ENCODE peak calls at places on chromosome 20, in ten cellular contexts. X is CD4-positive, alpha-beta memory T cell; S is lower lobe of right lung; P is HCT116; A is cardiac muscle cell; E is stomach; K is right cardiac atrium; W is heart left ventricle; O is aorta; D is SJSA1. T is an unnamed sample. For H3K4me1, the result is how much of the 10 kb centered on the place peaks cover.

GRCh38 chr20:60214901-60215522 is 256.8 kb downstream of the CDH26 start:
- DNase-seq in X (no peak), S (no peak), P (no peak), A (no peak), E (no peak), K (no peak), W (no peak), O (no peak), D (no peak), T (no peak)

GRCh38 chr20:18197382-18198070 is 59.9 kb downstream of the KAT14 start:
- DNase-seq in X (no peak), S (no peak), P (peak), A (no peak), E (no peak), K (no peak), W (no peak), O (no peak), D (no peak), T (no peak)

GRCh38 chr20:59178983-59179595 is 15.5 kb downstream of the ZNF831 start:
- DNase-seq in X (no peak), S (no peak), P (no peak), A (no peak), E (no peak), K (no peak), W (no peak), O (no peak), D (no peak), T (peak)

GRCh38 chr20:43255877-43256276 is 66.2 kb upstream of the PTPRT start:
- DNase-seq in X (no peak), S (no peak), P (no peak), A (no peak), E (no peak), K (no peak), W (no peak), O (no peak), D (no peak), T (no peak)

GRCh38 chr20:25271486-25272222 is 23.8 kb downstream of the PYGB start:
- DNase-seq in X (no peak), S (peak), P (no peak), A (no peak), E (peak), K (no peak), W (peak), O (no peak), D (no peak), T (no peak)

GRCh38 chr20:9923648-9924047 is 84.8 kb upstream of the PAK5 start:
- DNase-seq in X (no peak), S (no peak), P (no peak), A (no peak), E (no peak), K (no peak), W (no peak), O (no peak), D (no peak), T (no peak)

GRCh38 chr20:41524980-41525613 is 93.1 kb downstream of the CHD6 start:
- DNase-seq in X (no peak), S (peak), P (no peak), A (peak), E (peak), K (peak), W (peak), O (peak), D (no peak), T (peak)

GRCh38 chr20:31869942-31870702 is at the start of the genes DUSP15 and TTLL9:
- DNase-seq in X (peak), S (peak), P (no peak), A (peak), E (peak), K (peak), W (no peak), O (peak), D (peak), T (peak)

GRCh38 chr20:31833130-31833930 is 12.1 kb downstream of the FOXS1 start:
- DNase-seq in X (peak), S (peak), P (peak), A (peak), E (peak), K (peak), W (peak), O (peak), D (peak), T (peak)

GRCh38 chr20:33649201-33649631 is 12.9 kb upstream of the C20orf144 start:
- DNase-seq in X (no peak), S (peak), P (no peak), A (no peak), E (peak), K (peak), W (no peak), O (no peak), D (no peak), T (no peak)

GRCh38 chr20:43316271-43316670 is 126.6 kb upstream of the PTPRT start:
- DNase-seq in X (no peak), S (no peak), P (no peak), A (no peak), E (no peak), K (no peak), W (no peak), O (no peak), D (no peak), T (no peak)

GRCh38 chr20:47360207-47360488 is 3.6 kb upstream of the ZMYND8 start:
- DNase-seq in X (no peak), S (no peak), P (no peak), A (peak), E (peak), K (no peak), W (no peak), O (no peak), D (no peak), T (peak)

GRCh38 chr20:25294459-25295385 is 46.8 kb downstream of the PYGB start:
- DNase-seq in X (peak), S (no peak), P (peak), A (peak), E (peak), K (no peak), W (no peak), O (no peak), D (peak), T (peak)

GRCh38 chr20:58967652-58968429 is 13.2 kb upstream of the NELFCD start:
- DNase-seq in X (no peak), S (no peak), P (no peak), A (no peak), E (no peak), K (no peak), W (no peak), O (no peak), D (no peak), T (no peak)

GRCh38 chr20:36349384-36350170 is 43.4 kb downstream of the DLGAP4 start:
- DNase-seq in X (no peak), S (no peak), P (no peak), A (no peak), E (no peak), K (no peak), W (peak), O (no peak), D (no peak), T (no peak)

GRCh38 chr20:52921300-52921699 is 50.9 kb upstream of the TSHZ2 start:
- DNase-seq in X (no peak), S (no peak), P (no peak), A (no peak), E (no peak), K (no peak), W (no peak), O (no peak), D (no peak), T (no peak)

GRCh38 chr20:35318502-35319157 is 26.4 kb upstream of the FAM83C start:
- DNase-seq in X (no peak), S (no peak), P (peak), A (peak), E (peak), K (no peak), W (no peak), O (no peak), D (peak), T (no peak)

GRCh38 chr20:35317416-35317815 is 25.2 kb upstream of the FAM83C start:
- DNase-seq in X (no peak), S (no peak), P (no peak), A (no peak), E (no peak), K (no peak), W (no peak), O (no peak), D (no peak), T (no peak)

GRCh38 chr20:35314460-35315198 is 22.4 kb upstream of the FAM83C start:
- DNase-seq in X (no peak), S (no peak), P (no peak), A (no peak), E (no peak), K (no peak), W (no peak), O (no peak), D (peak), T (no peak)

GRCh38 chr20:35315199-35316020 is 23.2 kb upstream of the FAM83C start:
- DNase-seq in X (no peak), S (no peak), P (no peak), A (no peak), E (no peak), K (no peak), W (no peak), O (no peak), D (peak), T (no peak)

DNA sequence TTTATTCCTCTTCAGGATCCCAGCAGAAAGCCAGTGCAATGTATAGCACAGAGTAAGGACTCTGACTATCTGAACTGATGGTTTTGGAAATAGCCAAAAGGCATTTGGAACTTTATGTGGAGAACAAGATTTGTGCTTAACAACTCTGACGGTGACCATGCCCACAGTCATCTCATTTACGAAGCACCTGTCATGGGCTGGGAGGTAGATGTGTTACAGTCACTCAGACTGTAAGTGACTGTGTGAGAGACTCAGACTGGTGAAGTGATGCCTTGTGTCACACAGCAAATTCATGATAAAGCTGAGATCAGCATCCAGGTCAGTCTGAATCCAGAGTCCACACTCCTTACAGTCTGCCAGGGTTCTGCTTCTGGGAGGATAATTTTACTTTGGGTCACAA is 23.9 kb upstream of the FAM83C start:
- DNase-seq in X (no peak), S (no peak), P (no peak), A (no peak), E (no peak), K (no peak), W (no peak), O (no peak), D (no peak), T (no peak)
- H3K4me1 ChIP-seq in X (under half), S (under half), P (half or more), A (under half), E (under half), K (under half), W (under half), O (under half), D (half or more), T (under half)

DNA sequence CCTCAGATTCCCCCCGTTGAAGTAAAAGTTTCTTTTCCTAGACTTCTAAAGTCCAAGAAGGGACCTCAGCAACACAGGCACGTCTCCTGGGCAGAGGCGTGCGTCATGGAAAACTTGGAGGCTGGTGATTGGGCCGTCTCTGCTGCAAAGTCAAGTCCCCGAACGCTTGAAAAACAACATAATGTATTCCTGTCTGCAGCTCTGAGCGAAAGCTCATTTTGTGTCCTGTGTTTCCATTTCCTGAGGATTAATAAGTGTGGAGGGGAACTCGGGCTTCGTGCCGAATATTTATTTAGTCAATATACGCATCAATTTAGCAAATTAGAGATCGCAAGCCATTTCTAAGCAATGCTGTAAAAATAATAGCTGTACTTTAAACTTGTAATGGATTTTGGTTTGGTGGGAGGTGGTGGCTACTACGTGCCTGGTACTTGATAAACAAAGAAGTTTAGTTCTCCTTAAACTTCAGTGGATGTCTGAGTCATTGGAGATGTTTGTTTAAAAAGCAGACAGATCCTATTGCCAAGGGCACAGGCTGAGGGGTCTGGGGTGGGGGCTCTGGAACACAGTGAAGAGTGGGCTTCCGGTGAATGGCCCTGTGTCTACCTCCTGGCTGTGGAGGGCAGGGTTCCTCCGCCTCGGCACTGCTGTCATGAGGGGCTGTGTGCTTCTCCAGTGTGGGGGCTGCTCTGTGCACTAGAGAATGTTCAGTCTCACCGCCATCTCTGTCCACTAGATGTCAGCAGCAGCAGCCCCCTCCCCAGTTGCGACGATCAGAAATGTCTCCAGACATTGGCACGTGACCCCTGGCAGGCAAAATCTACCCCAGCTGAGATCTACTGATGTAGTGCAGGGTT is 21.8 kb downstream of the PCK1 start:
- DNase-seq in X (no peak), S (no peak), P (no peak), A (peak), E (peak), K (peak), W (no peak), O (peak), D (peak), T (peak)
- H3K27ac ChIP-seq in X (no peak), S (peak), P (no peak), A (no peak), E (peak), K (peak), W (peak), O (peak), D (no peak), T (peak)

DNA sequence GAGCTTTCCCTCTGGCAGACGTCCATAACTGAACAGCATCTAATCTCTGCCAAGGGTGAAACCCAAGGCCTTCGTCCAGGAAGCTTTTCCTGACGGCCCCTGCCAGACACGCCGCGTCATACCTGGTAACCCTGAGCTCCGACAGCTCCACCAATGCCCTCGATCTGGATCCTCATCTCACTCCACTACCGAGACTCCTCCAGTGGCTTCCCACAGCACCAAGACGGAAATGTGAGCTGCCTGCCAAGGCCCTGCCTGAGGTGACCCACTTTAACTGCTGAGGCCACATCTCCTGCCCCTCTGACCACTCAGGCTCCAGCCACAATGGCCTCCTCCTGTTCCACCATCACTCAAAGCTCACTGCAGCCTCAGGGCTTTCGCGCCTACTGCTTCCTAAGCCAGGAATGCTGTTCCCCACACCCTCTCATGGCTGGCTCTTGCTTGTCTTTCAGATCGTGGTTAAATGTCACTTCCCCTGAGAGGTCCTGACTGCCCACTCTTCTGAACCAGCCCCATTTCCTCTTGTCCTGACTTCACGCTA is 143.2 kb downstream of the PREX1 start:
- DNase-seq in X (no peak), S (peak), P (no peak), A (no peak), E (peak), K (no peak), W (no peak), O (peak), D (no peak), T (no peak)
- H3K4me1 ChIP-seq in X (under half), S (half or more), P (under half), A (under half), E (half or more), K (under half), W (under half), O (under half), D (under half), T (half or more)

GRCh38 chr20:19381947-19382346 is 169.5 kb downstream of the SLC24A3 start:
- DNase-seq in X (no peak), S (no peak), P (no peak), A (peak), E (no peak), K (no peak), W (no peak), O (no peak), D (no peak), T (no peak)

GRCh38 chr20:19376451-19376971 is 164.1 kb downstream of the SLC24A3 start:
- DNase-seq in X (no peak), S (no peak), P (no peak), A (no peak), E (no peak), K (peak), W (no peak), O (no peak), D (no peak), T (peak)

GRCh38 chr20:19375301-19375885 is 163.0 kb downstream of the SLC24A3 start:
- DNase-seq in X (no peak), S (no peak), P (no peak), A (no peak), E (no peak), K (no peak), W (no peak), O (no peak), D (no peak), T (no peak)

GRCh38 chr20:19380211-19380610 is 167.8 kb downstream of the SLC24A3 start:
- DNase-seq in X (no peak), S (no peak), P (no peak), A (no peak), E (no peak), K (no peak), W (no peak), O (no peak), D (no peak), T (no peak)

GRCh38 chr20:19378057-19378456 is 165.6 kb downstream of the SLC24A3 start:
- DNase-seq in X (no peak), S (no peak), P (no peak), A (no peak), E (no peak), K (no peak), W (no peak), O (no peak), D (no peak), T (no peak)
- H3K27ac ChIP-seq in X (no peak), S (no peak), P (no peak), A (no peak), E (peak), K (no peak), W (no peak), O (no peak), D (no peak), T (no peak)

GRCh38 chr20:64211874-64212658 is 43.5 kb upstream of the PCMTD2 start:
- DNase-seq in X (no peak), S (peak), P (no peak), A (no peak), E (no peak), K (no peak), W (no peak), O (no peak), D (no peak), T (no peak)

GRCh38 chr20:64210661-64211369 is 44.7 kb upstream of the PCMTD2 start:
- DNase-seq in X (no peak), S (no peak), P (no peak), A (peak), E (no peak), K (no peak), W (no peak), O (no peak), D (no peak), T (no peak)

GRCh38 chr20:64214113-64214512 is 41.4 kb upstream of the PCMTD2 start:
- DNase-seq in X (no peak), S (no peak), P (no peak), A (no peak), E (no peak), K (no peak), W (no peak), O (no peak), D (no peak), T (no peak)

GRCh38 chr20:64214952-64215351 is 40.6 kb upstream of the PCMTD2 start:
- DNase-seq in X (no peak), S (no peak), P (no peak), A (no peak), E (no peak), K (no peak), W (no peak), O (no peak), D (no peak), T (no peak)

GRCh38 chr20:64212750-64213149 is 42.8 kb upstream of the PCMTD2 start:
- DNase-seq in X (no peak), S (no peak), P (no peak), A (peak), E (peak), K (peak), W (peak), O (no peak), D (no peak), T (peak)
- H3K4me1 ChIP-seq in X (under half), S (under half), P (under half), A (under half), E (under half), K (under half), W (under half), O (under half), D (under half), T (under half)